ENCODE peak calls at places on chromosomes 2 and 18, in five cellular contexts. One of them, this sample, is unnamed.

GRCh38 chr2:235478609-235479008 is 15.2 kb upstream of the AGAP1 start:
- DNase-seq in GM23338: no peak
- DNase-seq in H1: no peak
- DNase-seq in HepG2: no peak
- DNase-seq in HCT116: no peak
- DNase-seq in this sample: no peak

GRCh38 chr2:223566398-223566797 is 35.8 kb downstream of the SCG2 start:
- DNase-seq in GM23338: no peak
- DNase-seq in HCT116: no peak
- DNase-seq in HepG2: no peak
- DNase-seq in H1: no peak
- DNase-seq in this sample: no peak

GRCh38 chr2:24819442-24820174 is 26.4 kb downstream of the CENPO start:
- DNase-seq in H1: peak
- DNase-seq in HepG2: no peak
- DNase-seq in HCT116: no peak
- DNase-seq in GM23338: no peak
- DNase-seq in this sample: no peak

GRCh38 chr2:43798300-43798699 is 24.5 kb downstream of the DYNC2LI1 start:
- DNase-seq in HepG2: no peak
- DNase-seq in HCT116: no peak
- DNase-seq in H1: no peak
- DNase-seq in GM23338: peak
- DNase-seq in this sample: no peak

GRCh38 chr2:217436386-217436785 is 566.4 kb downstream of the TNS1 start:
- DNase-seq in H1: no peak
- DNase-seq in GM23338: no peak
- DNase-seq in HepG2: no peak
- DNase-seq in HCT116: no peak
- DNase-seq in this sample: no peak

GRCh38 chr2:220966636-220967035 is 605.5 kb downstream of the EPHA4 start:
- DNase-seq in GM23338: no peak
- DNase-seq in HCT116: no peak
- DNase-seq in H1: no peak
- DNase-seq in HepG2: no peak
- DNase-seq in this sample: no peak

GRCh38 chr18:24397694-24398365 is at the start of gene OSBPL1A:
- DNase-seq in GM23338: peak
- DNase-seq in HCT116: peak
- DNase-seq in H1: peak
- DNase-seq in HepG2: peak
- DNase-seq in this sample: peak

GRCh38 chr2:16625201-16625729 is 40.4 kb downstream of the CYRIA start:
- DNase-seq in HCT116: no peak
- DNase-seq in HepG2: no peak
- DNase-seq in GM23338: peak
- DNase-seq in H1: no peak
- DNase-seq in this sample: no peak

GRCh38 chr2:118850171-118850900 is 2.9 kb upstream of the EN1 start:
- DNase-seq in GM23338: peak
- DNase-seq in HCT116: no peak
- DNase-seq in H1: peak
- DNase-seq in HepG2: no peak
- DNase-seq in this sample: no peak

GRCh38 chr2:118847447-118848172 is at the start of gene EN1:
- DNase-seq in HCT116: no peak
- DNase-seq in H1: peak
- DNase-seq in HepG2: no peak
- DNase-seq in GM23338: peak
- DNase-seq in this sample: no peak

GRCh38 chr2:118846667-118847446 is 591 bp downstream of the EN1 start:
- DNase-seq in HepG2: no peak
- DNase-seq in HCT116: no peak
- DNase-seq in GM23338: peak
- DNase-seq in H1: peak
- DNase-seq in this sample: no peak

GRCh38 chr2:118849226-118850170 is 2.0 kb upstream of the EN1 start:
- DNase-seq in HepG2: no peak
- DNase-seq in GM23338: peak
- DNase-seq in HCT116: no peak
- DNase-seq in H1: peak
- DNase-seq in this sample: no peak

GRCh38 chr2:118848381-118849225 is 1.2 kb upstream of the EN1 start:
- DNase-seq in HCT116: no peak
- DNase-seq in HepG2: no peak
- DNase-seq in GM23338: peak
- DNase-seq in H1: peak
- DNase-seq in this sample: no peak
- TF ChIP-seq EZH2 in HCT116: no peak
- TF ChIP-seq EZH2 in HepG2: no peak
- TF ChIP-seq EZH2 in GM23338: peak
- TF ChIP-seq EZH2 in H1: peak
- TF ChIP-seq EZH2 in this sample: no peak

DNA sequence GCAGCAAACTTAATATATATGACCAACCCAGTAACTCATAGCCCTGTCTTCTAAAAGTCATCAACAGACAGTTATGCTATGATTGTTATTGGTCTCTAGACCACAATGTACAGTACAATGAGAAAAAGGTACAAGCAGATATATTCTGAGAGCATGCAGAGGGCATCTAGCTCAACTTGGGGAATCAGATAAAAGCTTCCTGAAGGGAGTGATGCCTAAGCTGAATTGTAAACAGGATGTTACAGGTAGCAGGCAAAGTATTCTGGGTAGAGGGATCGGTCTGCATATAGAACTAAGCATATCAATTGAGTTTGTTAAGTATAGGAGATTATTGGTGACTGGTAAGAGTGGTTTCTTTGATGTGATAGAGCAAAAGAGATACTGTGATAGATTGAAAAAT is 30.3 kb downstream of the ME2 start:
- DNase-seq in HCT116: no peak
- DNase-seq in HepG2: no peak
- DNase-seq in GM23338: no peak
- DNase-seq in H1: no peak
- DNase-seq in this sample: no peak
- TF ChIP-seq POLR2AphosphoS5 in HCT116: no peak
- TF ChIP-seq POLR2AphosphoS5 in HepG2: no peak
- TF ChIP-seq POLR2AphosphoS5 in GM23338: no peak
- TF ChIP-seq POLR2AphosphoS5 in H1: no peak
- TF ChIP-seq POLR2AphosphoS5 in this sample: no peak

GRCh38 chr2:231185886-231186285 is 12.5 kb upstream of the ARMC9 start:
- DNase-seq in H1: no peak
- DNase-seq in HCT116: no peak
- DNase-seq in HepG2: no peak
- DNase-seq in GM23338: no peak
- DNase-seq in this sample: no peak

GRCh38 chr2:231182500-231182899 is 15.9 kb upstream of the ARMC9 start:
- DNase-seq in GM23338: no peak
- DNase-seq in HCT116: no peak
- DNase-seq in HepG2: no peak
- DNase-seq in H1: no peak
- DNase-seq in this sample: no peak

GRCh38 chr2:231185050-231185725 is 13.2 kb upstream of the ARMC9 start:
- DNase-seq in H1: no peak
- DNase-seq in HepG2: no peak
- DNase-seq in HCT116: no peak
- DNase-seq in GM23338: no peak
- DNase-seq in this sample: no peak

GRCh38 chr2:231183851-231184250 is 14.6 kb upstream of the ARMC9 start:
- DNase-seq in HepG2: no peak
- DNase-seq in GM23338: no peak
- DNase-seq in H1: no peak
- DNase-seq in HCT116: no peak
- DNase-seq in this sample: no peak

DNA sequence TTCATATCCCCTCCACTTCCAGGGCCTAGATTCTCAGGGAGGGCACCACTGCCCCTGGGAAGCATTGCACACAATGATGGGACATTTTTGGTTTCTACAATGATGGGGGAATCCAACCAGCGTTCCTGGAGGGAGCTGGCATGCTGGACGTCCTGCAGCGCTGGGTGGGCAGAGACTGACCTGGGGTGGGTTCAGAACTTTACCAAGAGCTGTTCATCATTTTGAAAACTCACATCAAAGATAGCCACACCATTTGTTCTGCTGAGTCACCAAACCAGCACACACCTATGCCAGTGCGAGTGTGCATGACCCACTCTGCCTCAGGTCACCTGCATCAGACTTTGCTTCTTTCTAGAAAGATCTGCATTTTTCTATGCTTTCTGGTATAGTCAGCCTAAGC is 14.1 kb upstream of the ARMC9 start:
- DNase-seq in HCT116: no peak
- DNase-seq in GM23338: no peak
- DNase-seq in H1: no peak
- DNase-seq in HepG2: no peak
- DNase-seq in this sample: no peak
- TF ChIP-seq EZH2 in HCT116: no peak
- TF ChIP-seq EZH2 in GM23338: no peak
- TF ChIP-seq EZH2 in H1: no peak
- TF ChIP-seq EZH2 in HepG2: no peak
- TF ChIP-seq EZH2 in this sample: no peak

GRCh38 chr2:207328944-207329386 is 163.2 kb upstream of the KLF7 start:
- DNase-seq in HCT116: no peak
- DNase-seq in H1: no peak
- DNase-seq in HepG2: no peak
- DNase-seq in GM23338: no peak
- DNase-seq in this sample: no peak
- TF ChIP-seq POLR2AphosphoS5 in HCT116: no peak
- TF ChIP-seq POLR2AphosphoS5 in H1: no peak
- TF ChIP-seq POLR2AphosphoS5 in HepG2: no peak
- TF ChIP-seq POLR2AphosphoS5 in GM23338: no peak
- TF ChIP-seq POLR2AphosphoS5 in this sample: no peak

DNA sequence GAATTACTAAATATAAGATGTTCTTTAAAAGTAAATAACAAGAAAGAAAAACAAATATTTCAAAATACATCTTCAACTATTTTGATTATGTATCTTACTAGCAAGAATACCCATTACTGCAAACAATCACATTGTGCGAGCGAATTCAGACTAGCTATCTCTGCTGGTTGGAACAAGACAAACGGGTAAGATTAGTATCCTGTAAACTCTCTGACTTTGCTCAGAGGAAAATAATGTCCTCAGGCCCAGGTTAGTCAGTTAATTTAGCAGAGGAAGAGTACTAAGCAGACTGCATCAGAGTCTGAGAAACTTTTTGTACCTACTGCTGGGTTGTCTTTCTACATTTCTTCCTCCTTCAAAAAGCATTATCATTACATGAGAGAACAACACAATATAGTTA is 50.4 kb upstream of the MCM6 start:
- DNase-seq in HepG2: no peak
- DNase-seq in HCT116: no peak
- DNase-seq in GM23338: no peak
- DNase-seq in H1: no peak
- DNase-seq in this sample: no peak
- TF ChIP-seq EZH2 in HepG2: no peak
- TF ChIP-seq EZH2 in HCT116: no peak
- TF ChIP-seq EZH2 in GM23338: no peak
- TF ChIP-seq EZH2 in H1: no peak
- TF ChIP-seq EZH2 in this sample: no peak

GRCh38 chr18:6798896-6799295 is 69.4 kb downstream of the ARHGAP28 start:
- DNase-seq in H1: no peak
- DNase-seq in GM23338: no peak
- DNase-seq in HepG2: no peak
- DNase-seq in HCT116: no peak
- DNase-seq in this sample: no peak

GRCh38 chr18:6795307-6795706 is 65.8 kb downstream of the ARHGAP28 start:
- DNase-seq in HepG2: no peak
- DNase-seq in GM23338: no peak
- DNase-seq in H1: no peak
- DNase-seq in HCT116: no peak
- DNase-seq in this sample: no peak

GRCh38 chr18:6793986-6794385 is 64.5 kb downstream of the ARHGAP28 start:
- DNase-seq in HepG2: no peak
- DNase-seq in H1: no peak
- DNase-seq in GM23338: no peak
- DNase-seq in HCT116: no peak
- DNase-seq in this sample: no peak
- TF ChIP-seq POLR2AphosphoS5 in HepG2: no peak
- TF ChIP-seq POLR2AphosphoS5 in H1: no peak
- TF ChIP-seq POLR2AphosphoS5 in GM23338: no peak
- TF ChIP-seq POLR2AphosphoS5 in HCT116: no peak
- TF ChIP-seq POLR2AphosphoS5 in this sample: no peak

DNA sequence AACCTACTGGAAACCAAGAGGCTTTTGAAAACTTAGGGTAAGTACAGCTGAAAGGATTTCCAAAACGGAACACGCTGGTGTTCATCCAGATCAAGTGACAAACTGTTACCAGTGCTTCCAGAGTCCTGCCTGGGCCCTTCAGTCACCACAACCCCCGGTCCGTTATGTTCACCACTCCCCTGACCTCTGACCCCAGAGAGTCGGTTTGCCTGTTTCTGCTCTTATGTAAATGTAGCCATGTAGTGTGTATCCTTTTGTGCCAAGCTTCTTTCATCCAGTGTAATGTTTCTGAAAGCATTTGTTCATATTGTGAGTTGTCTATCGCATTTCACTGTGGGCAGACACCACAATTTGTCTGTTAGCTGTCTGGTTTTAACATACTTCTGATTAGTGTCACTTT is 217.5 kb downstream of the NCK2 start:
- DNase-seq in GM23338: no peak
- DNase-seq in HCT116: no peak
- DNase-seq in H1: no peak
- DNase-seq in HepG2: no peak
- DNase-seq in this sample: no peak
- TF ChIP-seq EZH2 in GM23338: no peak
- TF ChIP-seq EZH2 in HCT116: no peak
- TF ChIP-seq EZH2 in H1: no peak
- TF ChIP-seq EZH2 in HepG2: no peak
- TF ChIP-seq EZH2 in this sample: no peak

GRCh38 chr2:102155703-102156515 is 13.4 kb downstream of the IL1R1 start:
- DNase-seq in HCT116: no peak
- DNase-seq in GM23338: no peak
- DNase-seq in HepG2: peak
- DNase-seq in H1: no peak
- DNase-seq in this sample: no peak
- TF ChIP-seq POLR2AphosphoS5 in HCT116: no peak
- TF ChIP-seq POLR2AphosphoS5 in GM23338: no peak
- TF ChIP-seq POLR2AphosphoS5 in HepG2: no peak
- TF ChIP-seq POLR2AphosphoS5 in H1: no peak
- TF ChIP-seq POLR2AphosphoS5 in this sample: no peak

This sample was measured in SK-N-MC.